ENCODE peak calls at places on chromosomes 16 and 17, in six cellular contexts. One of them, this sample, is unnamed. For H3K4me1, the result is how much of the 10 kb centered on the place peaks cover.

GRCh38 chr17:59106463-59107305 is at the start of gene TRIM37:
- DNase-seq in lung: peak
- DNase-seq in keratinocyte: peak
- DNase-seq in neural progenitor cell: peak
- DNase-seq in IMR-90: peak
- DNase-seq in upper lobe of left lung: peak
- DNase-seq in this sample: peak

GRCh38 chr16:81632392-81633146 is 146.5 kb upstream of the PLCG2 start:
- DNase-seq in lung: peak
- DNase-seq in keratinocyte: no peak
- DNase-seq in neural progenitor cell: no peak
- DNase-seq in IMR-90: peak
- DNase-seq in upper lobe of left lung: no peak
- DNase-seq in this sample: no peak

GRCh38 chr17:49402706-49403105 is 12.0 kb downstream of the PHB1 start:
- DNase-seq in lung: no peak
- DNase-seq in keratinocyte: no peak
- DNase-seq in neural progenitor cell: peak
- DNase-seq in IMR-90: no peak
- DNase-seq in upper lobe of left lung: no peak
- DNase-seq in this sample: no peak

GRCh38 chr16:46972429-46972970 is 974 bp downstream of the DNAJA2 start:
- DNase-seq in lung: no peak
- DNase-seq in keratinocyte: no peak
- DNase-seq in neural progenitor cell: no peak
- DNase-seq in IMR-90: peak
- DNase-seq in upper lobe of left lung: no peak
- DNase-seq in this sample: no peak

GRCh38 chr17:82866521-82867214 is 26.8 kb upstream of the ZNF750 start:
- DNase-seq in lung: no peak
- DNase-seq in keratinocyte: no peak
- DNase-seq in neural progenitor cell: peak
- DNase-seq in IMR-90: peak
- DNase-seq in upper lobe of left lung: peak
- DNase-seq in this sample: peak

GRCh38 chr17:45863857-45864654 is 19.4 kb downstream of the SPPL2C start:
- DNase-seq in lung: no peak
- DNase-seq in keratinocyte: no peak
- DNase-seq in neural progenitor cell: no peak
- DNase-seq in IMR-90: no peak
- DNase-seq in upper lobe of left lung: no peak
- DNase-seq in this sample: no peak

GRCh38 chr17:49748791-49749190 is 15.1 kb downstream of the FAM117A start:
- DNase-seq in lung: no peak
- DNase-seq in keratinocyte: no peak
- DNase-seq in neural progenitor cell: no peak
- DNase-seq in IMR-90: no peak
- DNase-seq in upper lobe of left lung: no peak
- DNase-seq in this sample: no peak

GRCh38 chr17:49216953-49217650 is 6.6 kb downstream of the ABI3 start:
- DNase-seq in lung: peak
- DNase-seq in keratinocyte: no peak
- DNase-seq in neural progenitor cell: no peak
- DNase-seq in IMR-90: no peak
- DNase-seq in upper lobe of left lung: no peak
- DNase-seq in this sample: peak

GRCh38 chr16:8768701-8769100 is 28.7 kb downstream of the TMEM186 start:
- DNase-seq in lung: no peak
- DNase-seq in keratinocyte: no peak
- DNase-seq in neural progenitor cell: peak
- DNase-seq in IMR-90: no peak
- DNase-seq in upper lobe of left lung: no peak
- DNase-seq in this sample: no peak

GRCh38 chr17:35683588-35683987 is 47.9 kb upstream of the RASL10B start:
- DNase-seq in lung: no peak
- DNase-seq in keratinocyte: no peak
- DNase-seq in neural progenitor cell: no peak
- DNase-seq in IMR-90: no peak
- DNase-seq in upper lobe of left lung: no peak
- DNase-seq in this sample: no peak

GRCh38 chr17:34862384-34862783 is 98.9 kb downstream of the CCT6B start:
- DNase-seq in lung: no peak
- DNase-seq in keratinocyte: no peak
- DNase-seq in neural progenitor cell: no peak
- DNase-seq in IMR-90: no peak
- DNase-seq in upper lobe of left lung: no peak
- DNase-seq in this sample: no peak

GRCh38 chr16:77780378-77780837 is 8.0 kb upstream of the VAT1L start:
- DNase-seq in lung: no peak
- DNase-seq in keratinocyte: no peak
- DNase-seq in neural progenitor cell: no peak
- DNase-seq in IMR-90: peak
- DNase-seq in upper lobe of left lung: no peak
- DNase-seq in this sample: no peak

GRCh38 chr17:3695129-3695722 is 729 bp downstream of the P2RX5 start:
- DNase-seq in lung: no peak
- DNase-seq in keratinocyte: no peak
- DNase-seq in neural progenitor cell: no peak
- DNase-seq in IMR-90: no peak
- DNase-seq in upper lobe of left lung: peak
- DNase-seq in this sample: peak

GRCh38 chr17:31527606-31528005 is 136.1 kb downstream of the RAB11FIP4 start:
- DNase-seq in lung: no peak
- DNase-seq in keratinocyte: no peak
- DNase-seq in neural progenitor cell: no peak
- DNase-seq in IMR-90: peak
- DNase-seq in upper lobe of left lung: no peak
- DNase-seq in this sample: no peak

DNA sequence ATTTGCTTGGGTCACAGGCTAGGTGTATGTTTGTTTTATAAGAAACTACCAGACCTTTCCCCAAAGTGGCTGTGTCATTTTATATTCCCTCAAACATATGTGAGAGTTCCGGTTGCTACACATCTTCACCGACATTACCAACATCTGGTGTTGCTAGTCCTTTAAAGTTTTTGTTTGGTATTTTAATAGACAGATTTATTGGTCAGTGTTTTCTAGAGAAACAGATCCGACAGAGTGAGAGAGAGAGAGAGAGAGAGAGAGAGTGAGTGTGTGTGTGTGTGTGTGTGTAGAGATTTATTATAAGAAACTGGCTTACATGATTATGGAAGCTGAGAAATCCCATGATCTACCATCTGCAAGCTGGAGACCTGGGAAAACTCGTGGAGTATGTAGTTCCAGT is 31.0 kb downstream of the LDHD start:
- DNase-seq in lung: no peak
- DNase-seq in keratinocyte: no peak
- DNase-seq in neural progenitor cell: no peak
- DNase-seq in IMR-90: no peak
- DNase-seq in upper lobe of left lung: no peak
- DNase-seq in this sample: no peak
- TF ChIP-seq CTCF in lung: no peak
- TF ChIP-seq CTCF in keratinocyte: no peak
- TF ChIP-seq CTCF in neural progenitor cell: no peak
- TF ChIP-seq CTCF in IMR-90: no peak
- TF ChIP-seq CTCF in upper lobe of left lung: no peak
- TF ChIP-seq CTCF in this sample: no peak

GRCh38 chr16:88539652-88540345 is 30.4 kb upstream of the ZC3H18 start:
- DNase-seq in lung: no peak
- DNase-seq in keratinocyte: no peak
- DNase-seq in neural progenitor cell: no peak
- DNase-seq in IMR-90: no peak
- DNase-seq in upper lobe of left lung: no peak
- DNase-seq in this sample: no peak
- H3K4me1 ChIP-seq in lung: under half
- H3K4me1 ChIP-seq in keratinocyte: under half
- H3K4me1 ChIP-seq in neural progenitor cell: under half
- H3K4me1 ChIP-seq in IMR-90: under half
- H3K4me1 ChIP-seq in upper lobe of left lung: under half
- H3K4me1 ChIP-seq in this sample: under half

GRCh38 chr17:17043668-17044226 is 1.5 kb downstream of the MPRIP start:
- DNase-seq in lung: no peak
- DNase-seq in keratinocyte: no peak
- DNase-seq in neural progenitor cell: peak
- DNase-seq in IMR-90: peak
- DNase-seq in upper lobe of left lung: no peak
- DNase-seq in this sample: no peak

GRCh38 chr17:17041018-17041521 is 1.2 kb upstream of the MPRIP start:
- DNase-seq in lung: no peak
- DNase-seq in keratinocyte: no peak
- DNase-seq in neural progenitor cell: no peak
- DNase-seq in IMR-90: peak
- DNase-seq in upper lobe of left lung: no peak
- DNase-seq in this sample: peak

GRCh38 chr17:17041571-17042380 is 481 bp upstream of the MPRIP start:
- DNase-seq in lung: peak
- DNase-seq in keratinocyte: peak
- DNase-seq in neural progenitor cell: peak
- DNase-seq in IMR-90: peak
- DNase-seq in upper lobe of left lung: peak
- DNase-seq in this sample: peak

GRCh38 chr17:17042851-17043667 is 802 bp downstream of the MPRIP start:
- DNase-seq in lung: no peak
- DNase-seq in keratinocyte: no peak
- DNase-seq in neural progenitor cell: peak
- DNase-seq in IMR-90: peak
- DNase-seq in upper lobe of left lung: peak
- DNase-seq in this sample: no peak

DNA sequence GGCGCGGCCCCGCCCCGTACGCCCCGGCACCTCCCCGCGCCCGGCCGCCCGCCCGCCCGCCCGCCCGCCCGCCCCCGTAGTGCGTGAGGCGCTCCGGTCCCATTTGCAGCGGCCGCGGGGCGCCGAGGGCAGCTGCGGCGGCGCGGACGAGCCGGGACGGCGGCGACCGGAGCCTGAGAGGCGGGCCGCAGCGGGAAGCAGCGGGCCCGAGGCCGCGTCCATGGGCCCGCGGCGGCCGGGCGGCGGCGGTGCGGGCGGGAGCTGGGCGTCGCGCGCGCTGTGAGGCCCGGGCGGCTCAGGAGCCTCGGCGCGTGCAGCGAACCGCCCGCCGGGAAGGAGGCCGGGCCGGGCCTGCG is at the start of gene MPRIP:
- DNase-seq in lung: no peak
- DNase-seq in keratinocyte: no peak
- DNase-seq in neural progenitor cell: no peak
- DNase-seq in IMR-90: no peak
- DNase-seq in upper lobe of left lung: no peak
- DNase-seq in this sample: no peak
- TF ChIP-seq CTCF in lung: no peak
- TF ChIP-seq CTCF in keratinocyte: no peak
- TF ChIP-seq CTCF in neural progenitor cell: no peak
- TF ChIP-seq CTCF in IMR-90: no peak
- TF ChIP-seq CTCF in upper lobe of left lung: no peak
- TF ChIP-seq CTCF in this sample: no peak

DNA sequence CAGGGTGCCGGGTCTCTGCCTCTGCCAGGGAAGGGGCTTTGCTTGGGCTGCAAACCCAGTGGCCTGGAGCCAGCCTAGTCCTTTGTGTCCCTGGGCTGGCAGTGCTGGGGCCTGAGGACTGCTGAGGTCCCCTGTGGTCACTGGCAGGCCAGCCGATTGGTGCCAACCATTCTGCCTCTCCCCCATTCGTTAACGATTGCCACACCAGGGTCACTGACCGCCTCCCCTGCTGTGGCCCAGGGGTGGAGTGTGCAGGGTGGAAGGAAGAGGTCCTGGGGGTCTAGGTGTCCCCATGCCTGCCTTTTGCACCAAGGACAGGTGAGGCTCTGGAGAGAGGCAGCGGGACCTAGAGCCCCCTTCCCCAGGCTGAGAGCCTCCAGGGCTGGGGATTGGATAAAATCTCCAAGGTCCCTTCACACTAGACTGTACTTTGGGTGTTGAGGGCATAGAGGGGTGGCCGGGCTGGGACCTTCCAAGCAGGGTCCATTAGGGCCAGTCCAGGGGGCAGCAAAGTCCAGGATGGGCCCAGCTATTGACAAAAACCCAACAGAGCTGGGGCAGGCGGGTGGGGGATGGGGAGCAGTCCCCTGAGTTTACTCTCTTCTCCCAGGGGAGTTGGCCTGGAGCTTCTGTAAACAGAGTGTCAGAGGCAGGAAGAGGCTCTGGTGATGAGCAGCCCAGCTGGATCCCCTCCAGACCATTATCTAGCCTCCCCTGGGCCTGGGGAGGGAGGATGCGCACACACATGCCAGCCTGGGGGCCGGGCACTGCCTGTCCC is 1.1 kb downstream of the VASN start:
- DNase-seq in lung: no peak
- DNase-seq in keratinocyte: no peak
- DNase-seq in neural progenitor cell: peak
- DNase-seq in IMR-90: peak
- DNase-seq in upper lobe of left lung: peak
- DNase-seq in this sample: peak
- H3K4me1 ChIP-seq in lung: under half
- H3K4me1 ChIP-seq in keratinocyte: under half
- H3K4me1 ChIP-seq in neural progenitor cell: under half
- H3K4me1 ChIP-seq in IMR-90: half or more
- H3K4me1 ChIP-seq in upper lobe of left lung: half or more
- H3K4me1 ChIP-seq in this sample: half or more

GRCh38 chr16:6177781-6178180 is 1080.2 kb upstream of the EEF2KMT start:
- DNase-seq in lung: no peak
- DNase-seq in keratinocyte: no peak
- DNase-seq in neural progenitor cell: no peak
- DNase-seq in IMR-90: no peak
- DNase-seq in upper lobe of left lung: no peak
- DNase-seq in this sample: no peak
- TF ChIP-seq CTCF in lung: no peak
- TF ChIP-seq CTCF in keratinocyte: no peak
- TF ChIP-seq CTCF in neural progenitor cell: peak
- TF ChIP-seq CTCF in IMR-90: no peak
- TF ChIP-seq CTCF in upper lobe of left lung: no peak
- TF ChIP-seq CTCF in this sample: no peak

DNA sequence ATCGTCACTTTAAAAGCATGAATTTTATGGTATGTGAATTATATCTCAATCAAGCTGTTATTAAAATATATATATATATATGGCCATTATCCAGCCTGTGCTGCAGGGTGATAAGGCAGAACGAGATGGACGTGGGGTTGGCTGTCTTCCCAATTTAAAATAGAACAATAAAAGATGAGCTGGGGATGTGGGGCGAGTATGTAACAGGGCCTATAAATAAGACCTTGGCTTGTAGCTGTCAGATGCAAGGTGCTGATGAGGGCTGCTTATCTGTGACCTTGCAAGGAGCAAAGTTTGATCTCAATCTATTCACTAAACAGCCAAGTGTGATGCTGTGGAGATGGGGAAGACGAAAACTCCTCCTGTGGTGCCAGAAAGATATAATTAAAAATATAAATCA is 26.6 kb upstream of the TEX2 start:
- DNase-seq in lung: no peak
- DNase-seq in keratinocyte: no peak
- DNase-seq in neural progenitor cell: no peak
- DNase-seq in IMR-90: no peak
- DNase-seq in upper lobe of left lung: no peak
- DNase-seq in this sample: no peak
- H3K4me1 ChIP-seq in lung: under half
- H3K4me1 ChIP-seq in keratinocyte: under half
- H3K4me1 ChIP-seq in neural progenitor cell: under half
- H3K4me1 ChIP-seq in IMR-90: under half
- H3K4me1 ChIP-seq in upper lobe of left lung: under half
- H3K4me1 ChIP-seq in this sample: under half

This sample was measured in heart right ventricle.